ENCODE peak calls at places on chromosomes 1 and 21, in four cellular contexts. A is body of pancreas, K is Calu3, D is AG09319. O is an unnamed sample.

GRCh38 chr1:205787287-205787916 is 12.1 kb upstream of the RAB29 start:
- DNase-seq in D (no peak), K (no peak), A (no peak), O (no peak)

GRCh38 chr21:26055010-26055409 is 115.6 kb downstream of the APP start:
- DNase-seq in K (no peak), A (no peak), D (no peak), O (no peak)

GRCh38 chr1:237444120-237444790 is 402.3 kb downstream of the RYR2 start:
- DNase-seq in A (no peak), D (no peak), K (no peak), O (no peak)

GRCh38 chr1:204073837-204074273 is 940 bp downstream of the SOX13 start:
- DNase-seq in K (no peak), D (no peak), A (no peak), O (no peak)

GRCh38 chr1:203275656-203276272 is 29.6 kb upstream of the BTG2 start:
- DNase-seq in D (no peak), K (no peak), A (no peak), O (no peak)

GRCh38 chr1:163395767-163396166 is 74.0 kb downstream of the NUF2 start:
- DNase-seq in D (no peak), A (no peak), K (no peak), O (no peak)

GRCh38 chr1:58592521-58593134 is 15.6 kb upstream of the TACSTD2 start:
- DNase-seq in K (peak; percentile 76), D (peak; percentile 59), A (peak; percentile 95), O (no peak)

GRCh38 chr1:12621346-12622320 is 3.6 kb upstream of the DHRS3 start:
- DNase-seq in K (no peak), D (no peak), A (peak; percentile 56), O (no peak)

GRCh38 chr21:25220169-25220568 is 387.1 kb downstream of the MRPL39 start:
- DNase-seq in A (no peak), K (no peak), D (no peak), O (no peak)

GRCh38 chr1:205590457-205590768 is 41.4 kb downstream of the ELK4 start:
- DNase-seq in K (no peak), D (no peak), A (no peak), O (no peak)

GRCh38 chr1:9652379-9653194 is 1.1 kb downstream of the PIK3CD start:
- DNase-seq in A (no peak), K (no peak), D (no peak), O (peak; percentile 31)

GRCh38 chr1:36889478-36889845 is 144.9 kb downstream of the GRIK3 start:
- DNase-seq in D (no peak), A (no peak), K (no peak), O (no peak)

GRCh38 chr1:202967684-202968281 is 726 bp upstream of the CYB5R1 start:
- DNase-seq in A (no peak), D (no peak), K (no peak), O (peak; percentile 18)

GRCh38 chr1:5620997-5621396 is 371.2 kb downstream of the NPHP4 start:
- DNase-seq in A (peak; percentile 29), D (no peak), K (no peak), O (peak; percentile 60)
- TF ChIP-seq CTCF in A (peak; percentile 48), D (no peak), K (no peak), O (peak; percentile 71)

GRCh38 chr1:63148825-63149645 is 173.3 kb upstream of the FOXD3 start:
- DNase-seq in K (peak; percentile 63), A (peak; percentile 28), D (no peak), O (peak; percentile 48)
- TF ChIP-seq CTCF in K (peak; percentile 68), A (peak; percentile 37), D (peak; percentile 79), O (peak; percentile 55)

GRCh38 chr1:3858231-3858981 is 1.1 kb downstream of the DFFB start:
- DNase-seq in A (peak; percentile 38), K (peak; percentile 4), D (no peak), O (peak; percentile 18)

GRCh38 chr1:3852711-3853498 is 4.1 kb downstream of the CEP104 start:
- DNase-seq in D (no peak), K (no peak), A (no peak), O (no peak)

GRCh38 chr1:3857791-3858129 is 484 bp downstream of the DFFB start:
- DNase-seq in K (peak; percentile 2), D (no peak), A (peak; percentile 27), O (no peak)

GRCh38 chr1:3852091-3852490 is 4.9 kb downstream of the CEP104 start:
- DNase-seq in K (no peak), D (no peak), A (no peak), O (no peak)

GRCh38 chr1:3856923-3857790 is at the start of the genes CEP104 and DFFB:
- DNase-seq in K (peak; percentile 94), D (peak; percentile 30), A (peak; percentile 99), O (peak; percentile 94)
- TF ChIP-seq CTCF in K (no peak), D (no peak), A (no peak), O (no peak)

GRCh38 chr1:114219247-114219872 is 65.7 kb upstream of the SYT6 start:
- DNase-seq in A (no peak), D (peak; percentile 3), K (no peak), O (no peak)

GRCh38 chr1:114216431-114217173 is 62.9 kb upstream of the SYT6 start:
- DNase-seq in K (no peak), A (no peak), D (no peak), O (no peak)

GRCh38 chr1:114218397-114219237 is 64.9 kb upstream of the SYT6 start:
- DNase-seq in D (no peak), K (no peak), A (no peak), O (no peak)

GRCh38 chr1:114214016-114214415 is 60.3 kb upstream of the SYT6 start:
- DNase-seq in K (no peak), A (no peak), D (no peak), O (no peak)

DNA sequence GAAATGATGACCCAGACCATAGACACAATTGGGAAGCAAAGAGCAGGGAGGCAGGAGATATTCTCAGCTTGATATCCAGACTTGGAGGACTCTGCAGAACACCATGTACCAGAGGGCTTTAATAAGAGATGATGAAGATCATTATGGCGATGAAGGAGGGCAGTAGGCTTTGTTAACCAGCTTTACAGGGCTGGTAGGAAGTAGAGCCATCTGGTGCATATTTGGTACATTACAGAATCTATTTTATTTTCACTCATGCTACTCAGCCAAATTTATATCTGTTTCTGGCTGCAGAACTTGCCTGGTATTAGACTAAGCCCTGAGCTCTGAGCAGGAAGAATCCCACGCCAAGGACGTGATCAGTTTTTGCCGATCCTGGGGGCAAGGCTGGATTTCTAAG is 61.8 kb upstream of the SYT6 start:
- DNase-seq in A (no peak), D (no peak), K (no peak), O (no peak)
- TF ChIP-seq CTCF in A (no peak), D (no peak), K (no peak), O (no peak)

GRCh38 chr1:228088586-228089498 is 6.3 kb downstream of the ARF1 start:
- DNase-seq in D (no peak), A (no peak), K (no peak), O (no peak)

GRCh38 chr1:228091084-228091483 is 8.6 kb downstream of the ARF1 start:
- DNase-seq in A (no peak), D (no peak), K (no peak), O (no peak)

GRCh38 chr1:228089520-228090380 is 7.2 kb downstream of the ARF1 start:
- DNase-seq in K (no peak), D (no peak), A (no peak), O (no peak)

GRCh38 chr1:228092342-228093049 is 10.0 kb downstream of the ARF1 start:
- DNase-seq in A (no peak), D (no peak), K (no peak), O (no peak)

GRCh38 chr1:228090613-228091081 is 8.1 kb downstream of the ARF1 start:
- DNase-seq in K (no peak), D (no peak), A (peak; percentile 52), O (no peak)
- TF ChIP-seq CTCF in K (no peak), D (no peak), A (no peak), O (no peak)

DNA sequence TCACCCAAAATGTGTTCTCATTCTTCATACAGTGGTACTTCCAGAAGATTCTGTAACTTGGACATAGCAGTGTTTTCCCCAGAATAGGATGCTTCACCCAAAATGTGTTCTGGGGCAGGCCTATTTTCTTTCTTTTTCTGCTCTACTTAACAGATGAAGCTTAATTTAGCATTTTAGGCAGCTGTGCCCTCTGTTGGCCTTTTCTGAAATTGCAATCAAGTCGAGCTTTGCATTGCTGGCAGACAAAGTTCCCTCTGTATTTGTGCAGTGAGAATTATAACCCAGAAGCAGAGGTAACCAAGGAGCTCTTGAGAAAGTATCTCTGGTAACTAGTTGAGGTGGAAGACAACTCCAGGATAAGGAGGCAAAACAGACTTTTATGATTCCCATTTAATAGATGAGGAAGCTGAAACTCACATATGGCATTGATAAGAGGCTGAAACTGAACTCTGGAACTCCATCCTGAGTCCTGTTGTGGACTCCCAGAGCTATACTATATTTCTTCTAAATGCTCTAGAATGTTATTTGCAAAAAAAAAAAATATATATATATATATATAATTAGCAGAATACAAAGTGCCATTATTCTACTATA is 50.3 kb upstream of the L1TD1 start:
- DNase-seq in K (peak; percentile 44), A (peak; percentile 22), D (peak; percentile 27), O (peak; percentile 61)
- TF ChIP-seq CTCF in K (peak; percentile 80), A (peak; percentile 40), D (peak; percentile 83), O (peak; percentile 76)

DNA sequence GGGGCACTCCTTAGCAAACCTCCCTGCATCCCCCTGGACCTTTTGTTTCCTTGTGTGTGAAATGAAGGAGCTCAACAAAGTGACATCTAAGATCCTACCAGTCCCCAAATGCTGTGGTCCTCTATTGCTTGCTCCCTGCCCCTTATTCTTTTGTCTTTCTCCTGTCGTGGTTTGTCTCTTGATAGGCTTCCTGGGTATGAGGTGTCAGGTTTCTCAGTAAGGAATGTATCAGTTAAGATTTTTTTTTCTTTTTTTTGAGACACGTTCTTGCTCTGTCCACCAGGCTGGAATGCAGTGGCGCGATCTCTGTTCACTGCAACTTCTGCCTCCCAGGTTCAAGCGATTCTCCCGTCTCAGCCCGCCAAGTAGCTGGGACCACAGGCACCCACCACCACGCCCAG is 16.8 kb downstream of the CNIH3 start:
- DNase-seq in D (no peak), A (no peak), K (no peak), O (no peak)
- TF ChIP-seq CTCF in D (no peak), A (no peak), K (no peak), O (no peak)